ENCODE peak calls at places on chromosome 1, in nine cellular contexts. W is KG1, E is thyroid gland, O is LoVo, N is cerebellar cortex, X is HS-5, Y is posterior cingulate gyrus, D is GM13977, J is T-helper 9 cell. R is an unnamed sample.

GRCh38 chr1:224881762-224882211 is 47.7 kb upstream of the DNAH14 start:
- DNase-seq in J (no peak), N (no peak), E (no peak), X (no peak), D (peak), Y (no peak), O (no peak), W (no peak), R (no peak)

GRCh38 chr1:222454196-222454595 is 93.7 kb downstream of the HHIPL2 start:
- DNase-seq in J (no peak), D (no peak), X (no peak), Y (no peak), W (no peak), N (no peak), E (no peak), O (no peak), R (peak)

GRCh38 chr1:201266774-201267173 is 16.5 kb upstream of the PKP1 start:
- DNase-seq in W (no peak), O (peak), J (no peak), N (no peak), D (no peak), Y (no peak), X (peak), E (no peak), R (peak)

GRCh38 chr1:19644422-19644760 is 280 bp downstream of the NBL1 start:
- DNase-seq in X (no peak), N (no peak), W (no peak), Y (no peak), O (no peak), D (peak), J (no peak), E (no peak), R (no peak)

GRCh38 chr1:6991271-6991670 is 206.0 kb downstream of the CAMTA1 start:
- DNase-seq in O (no peak), W (no peak), N (no peak), X (peak), Y (no peak), D (no peak), J (no peak), E (no peak), R (peak)

GRCh38 chr1:181204530-181204929 is 116.0 kb downstream of the IER5 start:
- DNase-seq in E (no peak), O (no peak), N (no peak), J (no peak), Y (no peak), X (no peak), D (no peak), W (no peak), R (no peak)

GRCh38 chr1:1068374-1069060 is 5.6 kb downstream of the RNF223 start:
- DNase-seq in Y (no peak), E (peak), W (no peak), J (peak), O (peak), D (peak), X (no peak), N (no peak), R (no peak)

GRCh38 chr1:246528933-246529731 is 22.1 kb upstream of the SMYD3 start:
- DNase-seq in N (no peak), O (peak), X (no peak), Y (no peak), E (peak), J (no peak), D (no peak), W (no peak), R (no peak)

GRCh38 chr1:170149971-170150370 is 4.2 kb downstream of the NTMT2 start:
- DNase-seq in O (no peak), E (no peak), Y (no peak), N (no peak), J (no peak), D (no peak), X (no peak), W (no peak), R (no peak)

GRCh38 chr1:209107535-209107934 is 476.0 kb upstream of the CAMK1G start:
- DNase-seq in D (no peak), J (no peak), O (no peak), N (no peak), W (no peak), Y (no peak), X (no peak), E (no peak), R (no peak)

R was measured in fibroblast of lung.